ENCODE peak calls at places on chromosomes 13 and 19, in nine cellular contexts. M is stomach, P is tibial nerve, J is uterus, C is adrenal gland, H is transverse colon, N is spleen, Z is suprapubic skin, F is ovary. L is an unnamed sample. For H3K4me1, the result is how much of the 10 kb centered on the place peaks cover.

GRCh38 chr13:113834496-113835200 is 29.2 kb downstream of the GAS6 start:
- DNase-seq in M (no peak), P (no peak), J (no peak), C (no peak), H (no peak), N (peak), Z (no peak), F (no peak), L (no peak)

GRCh38 chr13:101552797-101553196 is 100.3 kb downstream of the ITGBL1 start:
- DNase-seq in M (no peak), P (no peak), J (no peak), C (no peak), H (no peak), N (no peak), Z (no peak), F (no peak), L (no peak)

GRCh38 chr13:24215732-24216131 is 55.2 kb downstream of the SPATA13 start:
- DNase-seq in M (peak), P (peak), J (peak), C (peak), H (no peak), N (no peak), Z (no peak), F (no peak), L (peak)

GRCh38 chr13:110265341-110265681 is 41.6 kb downstream of the COL4A1 start:
- DNase-seq in M (no peak), P (no peak), J (no peak), C (no peak), H (no peak), N (no peak), Z (no peak), F (no peak), L (no peak)

GRCh38 chr19:41995959-41996797 is 2.1 kb upstream of the ATP1A3 start:
- DNase-seq in M (no peak), P (no peak), J (no peak), C (no peak), H (no peak), N (no peak), Z (no peak), F (no peak), L (no peak)

GRCh38 chr13:23473236-23473635 is 39.7 kb upstream of the SACS start:
- DNase-seq in M (no peak), P (no peak), J (no peak), C (no peak), H (no peak), N (no peak), Z (no peak), F (no peak), L (no peak)

GRCh38 chr13:50393641-50394040 is 378.4 kb downstream of the KCNRG start:
- DNase-seq in M (no peak), P (no peak), J (no peak), C (no peak), H (no peak), N (no peak), Z (no peak), F (no peak), L (no peak)

GRCh38 chr19:33819875-33820781 is 23.5 kb downstream of the KCTD15 start:
- DNase-seq in M (peak), P (peak), J (peak), C (peak), H (peak), N (peak), Z (peak), F (peak), L (peak)

GRCh38 chr13:43489168-43489730 is 297.5 kb downstream of the ENOX1 start:
- DNase-seq in M (no peak), P (no peak), J (peak), C (no peak), H (peak), N (no peak), Z (no peak), F (no peak), L (no peak)

GRCh38 chr13:79749985-79750551 is 269.1 kb downstream of the NDFIP2 start:
- DNase-seq in M (no peak), P (peak), J (peak), C (peak), H (peak), N (no peak), Z (no peak), F (peak), L (peak)

GRCh38 chr19:5929646-5930045 is 15.6 kb downstream of the CAPS start:
- DNase-seq in M (no peak), P (no peak), J (no peak), C (no peak), H (no peak), N (no peak), Z (no peak), F (no peak), L (no peak)

GRCh38 chr19:10230904-10231623 is at the start of gene S1PR2:
- DNase-seq in M (peak), P (peak), J (peak), C (peak), H (peak), N (peak), Z (peak), F (peak), L (peak)
- TF ChIP-seq CTCF in M (no peak), P (no peak), J (no peak), C (no peak), H (no peak), N (no peak), Z (no peak), F (no peak), L (no peak)

GRCh38 chr19:35458192-35458591 is 10.1 kb downstream of the FFAR2 start:
- DNase-seq in M (no peak), P (no peak), J (no peak), C (no peak), H (no peak), N (no peak), Z (no peak), F (no peak), L (no peak)

GRCh38 chr19:35457173-35457572 is 9.1 kb downstream of the FFAR2 start:
- DNase-seq in M (no peak), P (no peak), J (no peak), C (no peak), H (no peak), N (no peak), Z (no peak), F (no peak), L (no peak)

GRCh38 chr19:35458821-35459391 is 10.8 kb downstream of the FFAR2 start:
- DNase-seq in M (peak), P (no peak), J (no peak), C (no peak), H (no peak), N (peak), Z (no peak), F (no peak), L (no peak)

GRCh38 chr19:35454663-35455062 is 6.6 kb downstream of the FFAR2 start:
- DNase-seq in M (no peak), P (no peak), J (no peak), C (no peak), H (no peak), N (no peak), Z (no peak), F (no peak), L (no peak)

DNA sequence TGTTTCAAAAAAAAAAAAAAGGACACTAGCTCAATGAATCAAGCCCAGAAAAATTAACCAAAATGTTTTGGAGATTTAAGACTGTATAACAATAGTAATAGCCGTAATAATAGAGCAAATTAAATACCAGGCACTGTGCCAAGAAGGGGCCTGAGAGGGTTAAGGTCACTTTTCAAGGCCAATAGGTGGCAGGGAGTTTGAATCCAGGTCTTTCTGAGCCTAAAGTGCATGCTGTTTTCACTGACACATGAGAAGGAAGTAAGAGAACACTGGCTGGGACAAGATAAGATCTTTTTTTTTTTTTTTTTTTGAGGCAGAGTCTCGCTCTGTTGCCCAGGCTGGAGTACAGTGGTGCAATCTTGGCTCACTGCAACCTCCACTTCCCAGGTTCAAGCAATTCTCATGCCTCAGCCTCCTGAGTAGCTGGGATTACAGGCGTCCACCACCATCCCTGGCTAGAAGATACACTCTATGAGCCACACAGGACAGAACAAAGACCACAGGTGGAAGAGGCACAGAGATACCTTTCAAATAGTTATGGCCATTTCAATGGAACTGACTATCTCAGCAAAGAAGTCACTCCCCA is 7.7 kb downstream of the FFAR2 start:
- DNase-seq in M (no peak), P (no peak), J (no peak), C (no peak), H (no peak), N (no peak), Z (no peak), F (no peak), L (no peak)
- H3K4me1 ChIP-seq in M (under half), P (under half), J (under half), C (under half), H (under half), N (half or more), Z (under half), F (under half), L (under half)

DNA sequence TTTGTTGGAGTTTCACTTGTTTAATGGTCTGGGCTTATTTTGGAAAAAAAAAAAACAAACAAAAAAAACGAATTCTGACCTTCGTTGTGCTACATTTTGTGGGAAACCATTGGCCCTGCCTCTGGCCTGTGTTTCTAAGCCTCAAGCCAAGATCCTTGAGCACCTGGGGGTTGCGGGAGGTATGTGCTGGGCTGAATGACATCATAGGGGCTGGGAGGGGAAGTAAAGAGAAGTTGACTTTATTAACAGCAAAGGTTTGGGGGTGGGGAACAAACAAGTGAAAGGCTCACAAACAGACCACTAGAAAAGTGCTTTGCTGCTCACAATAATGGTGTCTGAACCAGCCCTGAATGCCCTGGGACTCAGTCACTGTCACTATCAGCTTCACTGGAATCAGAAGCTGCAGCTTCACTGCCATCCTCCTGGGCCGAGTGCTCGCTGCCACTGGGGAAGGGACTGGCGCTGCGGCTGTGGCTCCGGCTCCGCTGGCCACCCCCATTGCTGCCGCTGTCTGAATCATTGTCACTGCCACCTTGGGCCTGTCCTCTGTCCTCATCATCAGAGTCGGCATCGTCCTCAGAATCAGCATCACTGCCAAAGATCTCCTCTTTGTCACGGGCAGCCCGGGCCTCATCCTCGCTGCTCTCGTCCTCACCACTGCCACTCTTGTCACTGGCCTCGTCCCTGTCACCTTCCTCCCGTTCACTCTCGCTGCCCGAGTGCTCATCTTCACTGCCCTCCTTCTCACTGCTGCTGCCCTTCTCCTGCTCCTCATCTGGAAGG is 5.1 kb downstream of the PAF1 start:
- DNase-seq in M (no peak), P (no peak), J (no peak), C (no peak), H (no peak), N (no peak), Z (no peak), F (no peak), L (no peak)
- TF ChIP-seq POLR2A in M (no peak), P (no peak), J (no peak), C (no peak), H (no peak), N (no peak), Z (no peak), F (no peak), L (no peak)

GRCh38 chr19:2033825-2034159 is 17.3 kb downstream of the MKNK2 start:
- DNase-seq in M (no peak), P (no peak), J (no peak), C (no peak), H (no peak), N (peak), Z (peak), F (no peak), L (no peak)
- TF ChIP-seq CTCF in M (no peak), P (no peak), J (no peak), C (no peak), H (no peak), N (no peak), Z (no peak), F (no peak), L (no peak)

DNA sequence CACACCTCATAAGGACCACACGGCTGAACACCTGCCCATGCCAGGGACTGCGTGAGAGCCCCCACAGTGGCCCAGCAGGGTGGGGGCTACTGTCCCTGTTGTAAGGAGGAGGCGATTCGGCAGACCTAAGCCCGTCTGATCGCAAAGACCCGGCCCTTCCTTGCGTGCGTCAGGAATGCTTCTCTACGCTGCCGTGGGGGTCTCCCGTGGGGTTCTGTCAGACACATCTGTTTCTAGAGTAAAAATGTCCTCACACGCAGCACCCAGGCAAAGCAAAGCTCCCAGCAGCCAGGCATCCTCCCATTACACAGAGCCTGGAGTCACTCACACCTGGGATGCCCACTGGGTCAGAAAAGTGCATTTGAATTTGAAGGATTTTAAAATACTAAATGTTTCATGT is 147.7 kb upstream of the SOX1 start:
- DNase-seq in M (no peak), P (no peak), J (no peak), C (no peak), H (no peak), N (no peak), Z (peak), F (peak), L (no peak)
- H3K4me1 ChIP-seq in M (under half), P (under half), J (under half), C (under half), H (under half), N (under half), Z (under half), F (under half), L (under half)

GRCh38 chr19:2479556-2480194 is 3.7 kb downstream of the GADD45B start:
- DNase-seq in M (no peak), P (no peak), J (no peak), C (no peak), H (no peak), N (no peak), Z (no peak), F (no peak), L (no peak)

GRCh38 chr19:2477732-2478191 is 1.8 kb downstream of the GADD45B start:
- DNase-seq in M (no peak), P (no peak), J (peak), C (no peak), H (peak), N (peak), Z (no peak), F (no peak), L (no peak)

GRCh38 chr19:2478324-2478755 is 2.4 kb downstream of the GADD45B start:
- DNase-seq in M (peak), P (peak), J (peak), C (peak), H (peak), N (peak), Z (peak), F (peak), L (peak)

GRCh38 chr19:2477141-2477710 is 1.3 kb downstream of the GADD45B start:
- DNase-seq in M (peak), P (no peak), J (peak), C (peak), H (peak), N (peak), Z (no peak), F (peak), L (no peak)

GRCh38 chr19:2478756-2479555 is 3.0 kb downstream of the GADD45B start:
- DNase-seq in M (peak), P (peak), J (peak), C (peak), H (peak), N (peak), Z (peak), F (peak), L (peak)
- TF ChIP-seq POLR2A in M (no peak), P (no peak), J (no peak), C (no peak), H (peak), N (no peak), Z (no peak), F (no peak), L (no peak)

DNA sequence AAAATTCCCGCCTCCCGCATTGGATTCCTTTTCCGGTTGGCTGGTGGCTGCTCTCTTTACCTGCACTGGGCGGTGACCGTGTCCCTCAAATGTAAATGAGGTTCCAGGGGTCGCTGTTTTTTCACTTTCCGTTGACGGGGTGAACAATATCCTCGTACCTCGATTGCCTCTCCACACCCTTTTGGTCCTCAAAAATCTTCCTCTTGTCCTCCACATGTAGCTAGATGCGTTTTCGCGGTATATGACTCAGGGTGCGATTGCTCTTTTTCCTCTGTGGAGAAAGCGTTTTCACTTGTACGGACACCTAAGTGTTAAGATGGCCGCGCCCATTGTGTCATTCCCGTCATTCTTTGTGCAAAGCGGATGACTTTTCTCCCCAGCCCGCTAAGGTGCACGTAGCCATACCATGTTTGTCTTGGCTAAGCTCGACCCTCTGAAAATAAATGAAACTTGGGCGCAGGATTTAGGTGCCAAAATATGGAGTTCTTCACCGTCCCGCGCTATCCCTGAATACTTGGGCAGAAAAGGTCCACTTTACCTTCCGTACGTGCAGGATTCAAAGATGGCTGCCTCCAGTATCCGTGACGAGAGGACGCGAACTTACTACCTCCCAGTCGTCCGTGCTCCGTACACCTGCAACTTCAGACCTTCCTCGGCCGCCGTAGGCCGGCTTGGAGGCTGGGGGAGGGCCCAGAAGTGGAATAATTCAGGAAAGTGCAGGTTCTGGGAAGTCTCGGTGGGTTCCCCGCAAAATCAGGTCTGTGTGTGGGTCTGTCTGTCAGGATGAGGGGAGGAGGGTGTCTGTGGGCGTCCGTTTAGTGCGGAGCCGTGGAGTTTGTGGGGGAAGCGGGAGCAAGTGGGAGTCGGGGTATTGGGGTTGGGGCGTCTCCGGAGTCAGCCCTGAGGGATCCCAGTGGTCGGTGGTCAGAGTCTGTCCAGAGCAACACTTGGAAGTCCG is at the start of gene ZNF613:
- DNase-seq in M (peak), P (peak), J (peak), C (peak), H (peak), N (peak), Z (peak), F (peak), L (peak)
- TF ChIP-seq CTCF in M (no peak), P (no peak), J (peak), C (peak), H (peak), N (peak), Z (no peak), F (no peak), L (peak)

GRCh38 chr19:51131780-51132680 is 7.3 kb downstream of the SIGLEC9 start:
- DNase-seq in M (peak), P (peak), J (no peak), C (peak), H (peak), N (peak), Z (peak), F (peak), L (no peak)
- H3K4me1 ChIP-seq in M (under half), P (under half), J (under half), C (under half), H (under half), N (under half), Z (under half), F (under half), L (under half)

DNA sequence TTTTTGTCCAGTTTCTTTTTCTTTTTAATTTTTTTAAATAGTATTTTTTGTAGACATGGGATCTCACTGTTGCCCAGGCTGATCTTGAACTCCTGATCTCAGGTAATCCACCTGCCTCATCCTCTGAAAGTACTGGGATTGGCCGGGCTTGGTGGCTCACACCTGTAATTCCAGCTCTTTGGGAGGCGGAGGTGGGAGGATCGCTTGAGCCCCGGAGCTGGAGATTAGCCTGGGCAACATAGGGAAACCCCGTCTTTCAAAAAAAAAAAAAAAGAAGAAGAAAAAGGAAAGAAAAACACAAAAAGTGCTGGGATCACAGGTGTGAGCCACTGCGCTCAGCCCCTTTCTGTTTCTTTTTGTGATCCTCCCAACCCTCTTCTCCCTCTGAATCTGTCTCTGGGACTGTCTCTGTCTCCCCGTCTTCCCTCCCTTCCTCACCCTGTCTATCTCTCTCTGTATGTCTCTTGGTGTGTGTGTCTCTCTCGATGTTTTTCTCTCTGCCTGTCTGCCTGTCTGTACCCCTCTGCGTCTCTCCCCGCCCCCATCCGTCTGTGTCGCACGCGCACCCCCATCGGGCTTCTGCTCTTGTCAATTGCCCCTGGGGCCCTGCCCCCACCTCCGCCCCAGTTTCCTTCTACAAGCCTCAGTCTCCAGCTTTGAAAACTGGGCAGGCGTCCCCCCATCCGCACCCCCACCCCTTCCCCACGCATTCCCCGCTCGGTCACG is 554 bp upstream of the ZFP36 start:
- DNase-seq in M (no peak), P (peak), J (no peak), C (no peak), H (peak), N (peak), Z (no peak), F (no peak), L (peak)
- TF ChIP-seq POLR2A in M (no peak), P (no peak), J (no peak), C (no peak), H (no peak), N (no peak), Z (no peak), F (no peak), L (peak)

L was measured in breast epithelium.